ENCODE peak calls at places on chromosome 15, in eight cellular contexts. One of them, this sample, is unnamed.

GRCh38 chr15:91866371-91866905 is 12.9 kb downstream of the SLCO3A1 start:
- DNase-seq in GM10248: no peak
- DNase-seq in Calu3: peak
- DNase-seq in activated CD8-positive, alpha-beta memory T cell treated with anti-CD3 and anti-CD28 coated beads for 1 hour: no peak
- DNase-seq in kidney glomerular epithelial cell: no peak
- DNase-seq in esophagus squamous epithelium: no peak
- DNase-seq in A549: no peak
- DNase-seq in upper lobe of right lung: no peak
- DNase-seq in this sample: no peak

GRCh38 chr15:58469432-58470353 is 37.9 kb downstream of the LIPC start:
- DNase-seq in esophagus squamous epithelium: no peak
- DNase-seq in A549: peak
- DNase-seq in kidney glomerular epithelial cell: peak
- DNase-seq in upper lobe of right lung: no peak
- DNase-seq in Calu3: peak
- DNase-seq in activated CD8-positive, alpha-beta memory T cell treated with anti-CD3 and anti-CD28 coated beads for 1 hour: no peak
- DNase-seq in GM10248: no peak
- DNase-seq in this sample: peak

GRCh38 chr15:39814487-39814886 is 31.8 kb upstream of the FSIP1 start:
- DNase-seq in GM10248: no peak
- DNase-seq in upper lobe of right lung: no peak
- DNase-seq in esophagus squamous epithelium: no peak
- DNase-seq in A549: no peak
- DNase-seq in Calu3: no peak
- DNase-seq in kidney glomerular epithelial cell: peak
- DNase-seq in activated CD8-positive, alpha-beta memory T cell treated with anti-CD3 and anti-CD28 coated beads for 1 hour: no peak
- DNase-seq in this sample: no peak

GRCh38 chr15:28123408-28124023 is 24.4 kb upstream of the OCA2 start:
- DNase-seq in upper lobe of right lung: peak
- DNase-seq in GM10248: peak
- DNase-seq in A549: peak
- DNase-seq in Calu3: peak
- DNase-seq in kidney glomerular epithelial cell: peak
- DNase-seq in activated CD8-positive, alpha-beta memory T cell treated with anti-CD3 and anti-CD28 coated beads for 1 hour: no peak
- DNase-seq in esophagus squamous epithelium: no peak
- DNase-seq in this sample: peak

GRCh38 chr15:71647479-71647792 is 162.9 kb upstream of the NR2E3 start:
- DNase-seq in GM10248: no peak
- DNase-seq in A549: no peak
- DNase-seq in esophagus squamous epithelium: no peak
- DNase-seq in activated CD8-positive, alpha-beta memory T cell treated with anti-CD3 and anti-CD28 coated beads for 1 hour: no peak
- DNase-seq in Calu3: no peak
- DNase-seq in kidney glomerular epithelial cell: no peak
- DNase-seq in upper lobe of right lung: no peak
- DNase-seq in this sample: no peak

GRCh38 chr15:74392402-74392876 is 25.0 kb upstream of the CYP11A1 start:
- DNase-seq in Calu3: no peak
- DNase-seq in activated CD8-positive, alpha-beta memory T cell treated with anti-CD3 and anti-CD28 coated beads for 1 hour: no peak
- DNase-seq in kidney glomerular epithelial cell: no peak
- DNase-seq in upper lobe of right lung: no peak
- DNase-seq in A549: no peak
- DNase-seq in GM10248: no peak
- DNase-seq in esophagus squamous epithelium: no peak
- DNase-seq in this sample: no peak

GRCh38 chr15:56272474-56272873 is 28.8 kb upstream of the RFX7 start:
- DNase-seq in Calu3: no peak
- DNase-seq in upper lobe of right lung: no peak
- DNase-seq in kidney glomerular epithelial cell: no peak
- DNase-seq in activated CD8-positive, alpha-beta memory T cell treated with anti-CD3 and anti-CD28 coated beads for 1 hour: no peak
- DNase-seq in A549: no peak
- DNase-seq in GM10248: no peak
- DNase-seq in esophagus squamous epithelium: no peak
- DNase-seq in this sample: no peak

GRCh38 chr15:100120111-100120510 is 221.7 kb downstream of the ADAMTS17 start:
- DNase-seq in esophagus squamous epithelium: no peak
- DNase-seq in A549: no peak
- DNase-seq in Calu3: no peak
- DNase-seq in GM10248: no peak
- DNase-seq in activated CD8-positive, alpha-beta memory T cell treated with anti-CD3 and anti-CD28 coated beads for 1 hour: no peak
- DNase-seq in upper lobe of right lung: no peak
- DNase-seq in kidney glomerular epithelial cell: no peak
- DNase-seq in this sample: no peak

GRCh38 chr15:25787855-25788521 is 75.1 kb downstream of the ATP10A start:
- DNase-seq in Calu3: peak
- DNase-seq in esophagus squamous epithelium: no peak
- DNase-seq in upper lobe of right lung: peak
- DNase-seq in activated CD8-positive, alpha-beta memory T cell treated with anti-CD3 and anti-CD28 coated beads for 1 hour: no peak
- DNase-seq in GM10248: no peak
- DNase-seq in A549: peak
- DNase-seq in kidney glomerular epithelial cell: no peak
- DNase-seq in this sample: peak

GRCh38 chr15:35496585-35496984 is 49.4 kb downstream of the DPH6 start:
- DNase-seq in Calu3: no peak
- DNase-seq in upper lobe of right lung: no peak
- DNase-seq in kidney glomerular epithelial cell: no peak
- DNase-seq in esophagus squamous epithelium: no peak
- DNase-seq in A549: no peak
- DNase-seq in GM10248: peak
- DNase-seq in activated CD8-positive, alpha-beta memory T cell treated with anti-CD3 and anti-CD28 coated beads for 1 hour: no peak
- DNase-seq in this sample: no peak

GRCh38 chr15:31392761-31393401 is 66.2 kb downstream of the KLF13 start:
- DNase-seq in esophagus squamous epithelium: no peak
- DNase-seq in kidney glomerular epithelial cell: no peak
- DNase-seq in A549: no peak
- DNase-seq in upper lobe of right lung: no peak
- DNase-seq in GM10248: peak
- DNase-seq in Calu3: no peak
- DNase-seq in activated CD8-positive, alpha-beta memory T cell treated with anti-CD3 and anti-CD28 coated beads for 1 hour: no peak
- DNase-seq in this sample: no peak

GRCh38 chr15:85475317-85475701 is 94.9 kb downstream of the AKAP13 start:
- DNase-seq in A549: no peak
- DNase-seq in activated CD8-positive, alpha-beta memory T cell treated with anti-CD3 and anti-CD28 coated beads for 1 hour: no peak
- DNase-seq in kidney glomerular epithelial cell: no peak
- DNase-seq in Calu3: no peak
- DNase-seq in GM10248: peak
- DNase-seq in upper lobe of right lung: no peak
- DNase-seq in esophagus squamous epithelium: no peak
- DNase-seq in this sample: no peak

GRCh38 chr15:76239786-76240185 is 71.5 kb downstream of the ETFA start:
- DNase-seq in Calu3: no peak
- DNase-seq in activated CD8-positive, alpha-beta memory T cell treated with anti-CD3 and anti-CD28 coated beads for 1 hour: no peak
- DNase-seq in kidney glomerular epithelial cell: no peak
- DNase-seq in upper lobe of right lung: no peak
- DNase-seq in A549: no peak
- DNase-seq in esophagus squamous epithelium: no peak
- DNase-seq in GM10248: no peak
- DNase-seq in this sample: no peak

GRCh38 chr15:73964736-73965093 is 27.4 kb downstream of the STOML1 start:
- DNase-seq in activated CD8-positive, alpha-beta memory T cell treated with anti-CD3 and anti-CD28 coated beads for 1 hour: peak
- DNase-seq in GM10248: peak
- DNase-seq in esophagus squamous epithelium: no peak
- DNase-seq in A549: peak
- DNase-seq in kidney glomerular epithelial cell: peak
- DNase-seq in upper lobe of right lung: peak
- DNase-seq in Calu3: peak
- DNase-seq in this sample: peak

GRCh38 chr15:43440721-43441281 is 52.2 kb downstream of the TP53BP1 start:
- DNase-seq in esophagus squamous epithelium: no peak
- DNase-seq in kidney glomerular epithelial cell: peak
- DNase-seq in upper lobe of right lung: no peak
- DNase-seq in Calu3: peak
- DNase-seq in A549: peak
- DNase-seq in activated CD8-positive, alpha-beta memory T cell treated with anti-CD3 and anti-CD28 coated beads for 1 hour: no peak
- DNase-seq in GM10248: peak
- DNase-seq in this sample: peak

GRCh38 chr15:41621200-41622193 is 38.7 kb upstream of the MGA start:
- DNase-seq in esophagus squamous epithelium: peak
- DNase-seq in upper lobe of right lung: peak
- DNase-seq in activated CD8-positive, alpha-beta memory T cell treated with anti-CD3 and anti-CD28 coated beads for 1 hour: peak
- DNase-seq in A549: peak
- DNase-seq in GM10248: peak
- DNase-seq in kidney glomerular epithelial cell: peak
- DNase-seq in Calu3: peak
- DNase-seq in this sample: peak

GRCh38 chr15:51735211-51735610 is 2.2 kb downstream of the LYSMD2 start:
- DNase-seq in A549: no peak
- DNase-seq in activated CD8-positive, alpha-beta memory T cell treated with anti-CD3 and anti-CD28 coated beads for 1 hour: no peak
- DNase-seq in esophagus squamous epithelium: no peak
- DNase-seq in upper lobe of right lung: no peak
- DNase-seq in kidney glomerular epithelial cell: no peak
- DNase-seq in Calu3: no peak
- DNase-seq in GM10248: no peak
- DNase-seq in this sample: no peak

GRCh38 chr15:25185156-25185710 is 230.4 kb downstream of the SNRPN start:
- DNase-seq in A549: no peak
- DNase-seq in Calu3: no peak
- DNase-seq in esophagus squamous epithelium: no peak
- DNase-seq in activated CD8-positive, alpha-beta memory T cell treated with anti-CD3 and anti-CD28 coated beads for 1 hour: no peak
- DNase-seq in upper lobe of right lung: peak
- DNase-seq in GM10248: no peak
- DNase-seq in kidney glomerular epithelial cell: no peak
- DNase-seq in this sample: peak

GRCh38 chr15:71295242-71296031 is 180.2 kb downstream of the THSD4 start:
- DNase-seq in kidney glomerular epithelial cell: peak
- DNase-seq in esophagus squamous epithelium: no peak
- DNase-seq in Calu3: peak
- DNase-seq in upper lobe of right lung: no peak
- DNase-seq in activated CD8-positive, alpha-beta memory T cell treated with anti-CD3 and anti-CD28 coated beads for 1 hour: no peak
- DNase-seq in GM10248: no peak
- DNase-seq in A549: peak
- DNase-seq in this sample: no peak

GRCh38 chr15:80090879-80091503 is 31.5 kb downstream of the ZFAND6 start:
- DNase-seq in upper lobe of right lung: no peak
- DNase-seq in A549: peak
- DNase-seq in GM10248: no peak
- DNase-seq in kidney glomerular epithelial cell: no peak
- DNase-seq in activated CD8-positive, alpha-beta memory T cell treated with anti-CD3 and anti-CD28 coated beads for 1 hour: no peak
- DNase-seq in esophagus squamous epithelium: no peak
- DNase-seq in Calu3: no peak
- DNase-seq in this sample: no peak

This sample was measured in Caco-2.